ENCODE peak calls at places on chromosomes 2 and 18, in nine cellular contexts. One of them, this sample, is unnamed.

GRCh38 chr2:152650768-152651371 is 66.4 kb downstream of the PRPF40A start:
- DNase-seq in sciatic nerve: no peak
- DNase-seq in NB4: no peak
- DNase-seq in astrocyte of the cerebellum: no peak
- DNase-seq in dorsolateral prefrontal cortex: no peak
- DNase-seq in T follicular helper cell: no peak
- DNase-seq in SW480: no peak
- DNase-seq in IMR-90: no peak
- DNase-seq in WERI-Rb-1: no peak
- DNase-seq in this sample: no peak

GRCh38 chr2:139674577-139674976 is 894.4 kb upstream of the NXPH2 start:
- DNase-seq in NB4: no peak
- DNase-seq in IMR-90: no peak
- DNase-seq in WERI-Rb-1: no peak
- DNase-seq in T follicular helper cell: no peak
- DNase-seq in sciatic nerve: no peak
- DNase-seq in astrocyte of the cerebellum: no peak
- DNase-seq in SW480: no peak
- DNase-seq in dorsolateral prefrontal cortex: no peak
- DNase-seq in this sample: no peak

GRCh38 chr2:219178377-219179175 is 501 bp downstream of the RETREG2 start:
- DNase-seq in WERI-Rb-1: peak
- DNase-seq in T follicular helper cell: peak
- DNase-seq in astrocyte of the cerebellum: no peak
- DNase-seq in NB4: peak
- DNase-seq in sciatic nerve: peak
- DNase-seq in dorsolateral prefrontal cortex: peak
- DNase-seq in IMR-90: peak
- DNase-seq in SW480: peak
- DNase-seq in this sample: peak

GRCh38 chr2:224359569-224359968 is 42.3 kb downstream of the FAM124B start:
- DNase-seq in NB4: peak
- DNase-seq in IMR-90: no peak
- DNase-seq in WERI-Rb-1: peak
- DNase-seq in T follicular helper cell: no peak
- DNase-seq in astrocyte of the cerebellum: no peak
- DNase-seq in dorsolateral prefrontal cortex: no peak
- DNase-seq in sciatic nerve: no peak
- DNase-seq in SW480: peak
- DNase-seq in this sample: no peak

GRCh38 chr2:102486941-102487702 is 14.1 kb downstream of the SLC9A4 start:
- DNase-seq in dorsolateral prefrontal cortex: no peak
- DNase-seq in sciatic nerve: no peak
- DNase-seq in WERI-Rb-1: no peak
- DNase-seq in IMR-90: no peak
- DNase-seq in SW480: no peak
- DNase-seq in NB4: no peak
- DNase-seq in T follicular helper cell: no peak
- DNase-seq in astrocyte of the cerebellum: no peak
- DNase-seq in this sample: no peak

GRCh38 chr18:76426738-76427305 is 68.2 kb downstream of the ZNF516 start:
- DNase-seq in T follicular helper cell: no peak
- DNase-seq in WERI-Rb-1: peak
- DNase-seq in NB4: peak
- DNase-seq in SW480: no peak
- DNase-seq in astrocyte of the cerebellum: no peak
- DNase-seq in IMR-90: no peak
- DNase-seq in dorsolateral prefrontal cortex: no peak
- DNase-seq in sciatic nerve: peak
- DNase-seq in this sample: no peak

GRCh38 chr18:12441475-12442035 is 33.8 kb downstream of the PRELID3A start:
- DNase-seq in WERI-Rb-1: no peak
- DNase-seq in SW480: no peak
- DNase-seq in astrocyte of the cerebellum: no peak
- DNase-seq in dorsolateral prefrontal cortex: no peak
- DNase-seq in sciatic nerve: no peak
- DNase-seq in IMR-90: no peak
- DNase-seq in NB4: no peak
- DNase-seq in T follicular helper cell: no peak
- DNase-seq in this sample: no peak

GRCh38 chr2:112493858-112494648 is 12.1 kb downstream of the TTL start:
- DNase-seq in astrocyte of the cerebellum: no peak
- DNase-seq in IMR-90: peak
- DNase-seq in SW480: no peak
- DNase-seq in WERI-Rb-1: peak
- DNase-seq in sciatic nerve: no peak
- DNase-seq in T follicular helper cell: no peak
- DNase-seq in dorsolateral prefrontal cortex: no peak
- DNase-seq in NB4: peak
- DNase-seq in this sample: no peak

GRCh38 chr18:51195602-51196115 is 1.8 kb downstream of the MEX3C start:
- DNase-seq in NB4: peak
- DNase-seq in astrocyte of the cerebellum: no peak
- DNase-seq in IMR-90: peak
- DNase-seq in SW480: peak
- DNase-seq in dorsolateral prefrontal cortex: no peak
- DNase-seq in WERI-Rb-1: peak
- DNase-seq in sciatic nerve: no peak
- DNase-seq in T follicular helper cell: no peak
- DNase-seq in this sample: no peak

GRCh38 chr2:63790913-63791312 is 50.8 kb upstream of the UGP2 start:
- DNase-seq in SW480: no peak
- DNase-seq in NB4: no peak
- DNase-seq in astrocyte of the cerebellum: peak
- DNase-seq in sciatic nerve: no peak
- DNase-seq in T follicular helper cell: no peak
- DNase-seq in dorsolateral prefrontal cortex: no peak
- DNase-seq in IMR-90: peak
- DNase-seq in WERI-Rb-1: no peak
- DNase-seq in this sample: no peak

GRCh38 chr2:96353032-96353561 is 17.5 kb downstream of the NCAPH start:
- DNase-seq in astrocyte of the cerebellum: peak
- DNase-seq in sciatic nerve: no peak
- DNase-seq in WERI-Rb-1: no peak
- DNase-seq in dorsolateral prefrontal cortex: peak
- DNase-seq in SW480: no peak
- DNase-seq in IMR-90: no peak
- DNase-seq in T follicular helper cell: no peak
- DNase-seq in NB4: no peak
- DNase-seq in this sample: no peak

GRCh38 chr2:69797235-69797634 is 32.2 kb upstream of the GMCL1 start:
- DNase-seq in SW480: no peak
- DNase-seq in NB4: no peak
- DNase-seq in astrocyte of the cerebellum: no peak
- DNase-seq in IMR-90: no peak
- DNase-seq in sciatic nerve: no peak
- DNase-seq in T follicular helper cell: no peak
- DNase-seq in WERI-Rb-1: no peak
- DNase-seq in dorsolateral prefrontal cortex: no peak
- DNase-seq in this sample: no peak

GRCh38 chr2:168525020-168525419 is 68.9 kb downstream of the CERS6 start:
- DNase-seq in SW480: no peak
- DNase-seq in NB4: no peak
- DNase-seq in sciatic nerve: no peak
- DNase-seq in IMR-90: no peak
- DNase-seq in T follicular helper cell: no peak
- DNase-seq in WERI-Rb-1: no peak
- DNase-seq in dorsolateral prefrontal cortex: no peak
- DNase-seq in astrocyte of the cerebellum: no peak
- DNase-seq in this sample: no peak

GRCh38 chr2:188668017-188668663 is 306.0 kb upstream of the COL3A1 start:
- DNase-seq in dorsolateral prefrontal cortex: no peak
- DNase-seq in sciatic nerve: no peak
- DNase-seq in NB4: no peak
- DNase-seq in T follicular helper cell: no peak
- DNase-seq in WERI-Rb-1: no peak
- DNase-seq in IMR-90: peak
- DNase-seq in SW480: no peak
- DNase-seq in astrocyte of the cerebellum: peak
- DNase-seq in this sample: no peak

GRCh38 chr2:19835818-19836281 is 65.9 kb downstream of the TTC32 start:
- DNase-seq in sciatic nerve: no peak
- DNase-seq in astrocyte of the cerebellum: peak
- DNase-seq in NB4: no peak
- DNase-seq in IMR-90: peak
- DNase-seq in WERI-Rb-1: no peak
- DNase-seq in SW480: no peak
- DNase-seq in T follicular helper cell: no peak
- DNase-seq in dorsolateral prefrontal cortex: no peak
- DNase-seq in this sample: no peak

GRCh38 chr2:74498500-74499268 is 719 bp downstream of the LBX2 start:
- DNase-seq in NB4: peak
- DNase-seq in sciatic nerve: no peak
- DNase-seq in SW480: peak
- DNase-seq in astrocyte of the cerebellum: no peak
- DNase-seq in dorsolateral prefrontal cortex: no peak
- DNase-seq in T follicular helper cell: no peak
- DNase-seq in WERI-Rb-1: no peak
- DNase-seq in IMR-90: no peak
- DNase-seq in this sample: peak

GRCh38 chr2:108324531-108325256 is 36.0 kb downstream of the SULT1C2 start:
- DNase-seq in sciatic nerve: no peak
- DNase-seq in dorsolateral prefrontal cortex: no peak
- DNase-seq in IMR-90: peak
- DNase-seq in T follicular helper cell: no peak
- DNase-seq in SW480: no peak
- DNase-seq in WERI-Rb-1: no peak
- DNase-seq in astrocyte of the cerebellum: no peak
- DNase-seq in NB4: no peak
- DNase-seq in this sample: no peak

GRCh38 chr2:64153811-64154210 is 9.6 kb upstream of the PELI1 start:
- DNase-seq in WERI-Rb-1: no peak
- DNase-seq in NB4: no peak
- DNase-seq in dorsolateral prefrontal cortex: no peak
- DNase-seq in SW480: no peak
- DNase-seq in IMR-90: no peak
- DNase-seq in astrocyte of the cerebellum: no peak
- DNase-seq in T follicular helper cell: no peak
- DNase-seq in sciatic nerve: no peak
- DNase-seq in this sample: no peak

GRCh38 chr2:51706220-51706619 is 674.3 kb upstream of the NRXN1 start:
- DNase-seq in SW480: no peak
- DNase-seq in NB4: no peak
- DNase-seq in IMR-90: no peak
- DNase-seq in sciatic nerve: no peak
- DNase-seq in WERI-Rb-1: no peak
- DNase-seq in astrocyte of the cerebellum: no peak
- DNase-seq in T follicular helper cell: no peak
- DNase-seq in dorsolateral prefrontal cortex: no peak
- DNase-seq in this sample: no peak